ENCODE peak calls at places on chromosomes 12 and 14, in ten cellular contexts. One of them, this sample, is unnamed.

GRCh38 chr12:99302874-99303273 is 344.7 kb upstream of the GARIN6 start:
- DNase-seq in CD14-positive monocyte: no peak
- DNase-seq in COR-L47: no peak
- DNase-seq in NCI-H460: no peak
- DNase-seq in NCI-H2081: no peak
- DNase-seq in H4: no peak
- DNase-seq in NCI-H1417: no peak
- DNase-seq in omental fat pad: no peak
- DNase-seq in AG10803: no peak
- DNase-seq in NCI-H2171 treated with DMSO at 0.1 percent for 48 hours: no peak
- DNase-seq in this sample: no peak

GRCh38 chr12:57085999-57086950 is 2.6 kb upstream of the NAB2 start:
- DNase-seq in NCI-H2171 treated with DMSO at 0.1 percent for 48 hours: peak; percentile 79
- DNase-seq in NCI-H1417: peak; percentile 56
- DNase-seq in AG10803: peak; percentile 67
- DNase-seq in NCI-H460: no peak
- DNase-seq in CD14-positive monocyte: no peak
- DNase-seq in COR-L47: peak; percentile 61
- DNase-seq in omental fat pad: no peak
- DNase-seq in NCI-H2081: peak; percentile 42
- DNase-seq in H4: peak; percentile 62
- DNase-seq in this sample: no peak

GRCh38 chr12:58757422-58757821 is 162.9 kb downstream of the LRIG3 start:
- DNase-seq in CD14-positive monocyte: no peak
- DNase-seq in omental fat pad: no peak
- DNase-seq in NCI-H2081: no peak
- DNase-seq in AG10803: peak; percentile 81
- DNase-seq in COR-L47: no peak
- DNase-seq in NCI-H1417: no peak
- DNase-seq in NCI-H460: no peak
- DNase-seq in H4: no peak
- DNase-seq in NCI-H2171 treated with DMSO at 0.1 percent for 48 hours: no peak
- DNase-seq in this sample: no peak

GRCh38 chr12:42326466-42327226 is 679 bp downstream of the PPHLN1 start:
- DNase-seq in NCI-H460: no peak
- DNase-seq in CD14-positive monocyte: no peak
- DNase-seq in NCI-H2171 treated with DMSO at 0.1 percent for 48 hours: no peak
- DNase-seq in NCI-H2081: peak; percentile 37
- DNase-seq in omental fat pad: no peak
- DNase-seq in NCI-H1417: peak; percentile 35
- DNase-seq in AG10803: peak; percentile 51
- DNase-seq in H4: no peak
- DNase-seq in COR-L47: no peak
- DNase-seq in this sample: no peak

GRCh38 chr12:120538281-120539156 is 4.4 kb downstream of the RNF10 start:
- DNase-seq in NCI-H1417: no peak
- DNase-seq in NCI-H2081: no peak
- DNase-seq in omental fat pad: no peak
- DNase-seq in CD14-positive monocyte: peak; percentile 51
- DNase-seq in AG10803: peak; percentile 62
- DNase-seq in COR-L47: no peak
- DNase-seq in H4: peak; percentile 74
- DNase-seq in NCI-H2171 treated with DMSO at 0.1 percent for 48 hours: no peak
- DNase-seq in NCI-H460: no peak
- DNase-seq in this sample: no peak

GRCh38 chr14:23067847-23068791 is 10.8 kb upstream of the CDH24 start:
- DNase-seq in omental fat pad: no peak
- DNase-seq in NCI-H2171 treated with DMSO at 0.1 percent for 48 hours: no peak
- DNase-seq in AG10803: no peak
- DNase-seq in NCI-H460: no peak
- DNase-seq in NCI-H2081: no peak
- DNase-seq in COR-L47: no peak
- DNase-seq in NCI-H1417: no peak
- DNase-seq in H4: no peak
- DNase-seq in CD14-positive monocyte: no peak
- DNase-seq in this sample: no peak

GRCh38 chr12:117662620-117663395 is 301.4 kb upstream of the NOS1 start:
- DNase-seq in omental fat pad: no peak
- DNase-seq in NCI-H2081: no peak
- DNase-seq in CD14-positive monocyte: no peak
- DNase-seq in NCI-H1417: no peak
- DNase-seq in H4: no peak
- DNase-seq in AG10803: peak; percentile 44
- DNase-seq in NCI-H460: no peak
- DNase-seq in COR-L47: no peak
- DNase-seq in NCI-H2171 treated with DMSO at 0.1 percent for 48 hours: no peak
- DNase-seq in this sample: no peak

GRCh38 chr12:26125451-26126339 is 858 bp upstream of the BHLHE41 start:
- DNase-seq in COR-L47: no peak
- DNase-seq in omental fat pad: peak; percentile 43
- DNase-seq in H4: peak; percentile 83
- DNase-seq in NCI-H460: peak; percentile 59
- DNase-seq in NCI-H1417: peak; percentile 86
- DNase-seq in CD14-positive monocyte: peak; percentile 64
- DNase-seq in NCI-H2081: peak; percentile 72
- DNase-seq in NCI-H2171 treated with DMSO at 0.1 percent for 48 hours: peak; percentile 70
- DNase-seq in AG10803: peak; percentile 71
- DNase-seq in this sample: no peak

GRCh38 chr12:123808167-123808566 is 46.1 kb downstream of the DNAH10 start:
- DNase-seq in AG10803: peak; percentile 31
- DNase-seq in H4: peak; percentile 29
- DNase-seq in CD14-positive monocyte: no peak
- DNase-seq in COR-L47: no peak
- DNase-seq in omental fat pad: no peak
- DNase-seq in NCI-H460: peak; percentile 36
- DNase-seq in NCI-H1417: no peak
- DNase-seq in NCI-H2171 treated with DMSO at 0.1 percent for 48 hours: no peak
- DNase-seq in NCI-H2081: no peak
- DNase-seq in this sample: no peak

GRCh38 chr12:79658221-79658620 is 32.5 kb downstream of the PAWR start:
- DNase-seq in NCI-H1417: no peak
- DNase-seq in H4: no peak
- DNase-seq in CD14-positive monocyte: no peak
- DNase-seq in NCI-H2171 treated with DMSO at 0.1 percent for 48 hours: no peak
- DNase-seq in AG10803: peak; percentile 72
- DNase-seq in omental fat pad: no peak
- DNase-seq in NCI-H2081: no peak
- DNase-seq in NCI-H460: no peak
- DNase-seq in COR-L47: no peak
- DNase-seq in this sample: no peak

GRCh38 chr14:50977863-50978520 is 33.7 kb upstream of the PYGL start:
- DNase-seq in NCI-H2081: no peak
- DNase-seq in NCI-H2171 treated with DMSO at 0.1 percent for 48 hours: no peak
- DNase-seq in COR-L47: no peak
- DNase-seq in H4: no peak
- DNase-seq in NCI-H1417: no peak
- DNase-seq in NCI-H460: no peak
- DNase-seq in omental fat pad: no peak
- DNase-seq in AG10803: no peak
- DNase-seq in CD14-positive monocyte: no peak
- DNase-seq in this sample: no peak

GRCh38 chr14:98766818-98767217 is 505.2 kb downstream of the BCL11B start:
- DNase-seq in NCI-H1417: no peak
- DNase-seq in NCI-H460: no peak
- DNase-seq in COR-L47: no peak
- DNase-seq in CD14-positive monocyte: no peak
- DNase-seq in AG10803: peak; percentile 27
- DNase-seq in NCI-H2171 treated with DMSO at 0.1 percent for 48 hours: no peak
- DNase-seq in omental fat pad: no peak
- DNase-seq in NCI-H2081: no peak
- DNase-seq in H4: peak; percentile 30
- DNase-seq in this sample: no peak

GRCh38 chr12:109500406-109501185 is 23.2 kb downstream of the UBE3B start:
- DNase-seq in omental fat pad: no peak
- DNase-seq in AG10803: no peak
- DNase-seq in CD14-positive monocyte: no peak
- DNase-seq in H4: no peak
- DNase-seq in NCI-H460: no peak
- DNase-seq in COR-L47: no peak
- DNase-seq in NCI-H2171 treated with DMSO at 0.1 percent for 48 hours: no peak
- DNase-seq in NCI-H2081: no peak
- DNase-seq in NCI-H1417: no peak
- DNase-seq in this sample: no peak